ENCODE peak calls at places on chromosomes 12 and 14, in eight cellular contexts. G, N, S, F, J, A, P and T are unnamed samples.

GRCh38 chr12:116693259-116694227 is 44.3 kb downstream of the SPRING1 start:
- DNase-seq in A (no peak), P (no peak), F (no peak), G (peak; percentile 71), S (no peak), N (no peak), J (no peak), T (peak; percentile 28)

GRCh38 chr12:127716181-127716580 is 550.8 kb upstream of the TMEM132C start:
- DNase-seq in G (no peak), P (no peak), F (no peak), A (no peak), J (no peak), N (no peak), S (no peak), T (no peak)

GRCh38 chr12:96240656-96241055 is 46.5 kb downstream of the ELK3 start:
- DNase-seq in F (no peak), N (no peak), S (no peak), G (no peak), P (peak; percentile 33), A (no peak), J (no peak), T (peak; percentile 57)

GRCh38 chr14:76741074-76741473 is 20.2 kb upstream of the VASH1 start:
- DNase-seq in J (no peak), N (no peak), A (no peak), P (no peak), F (no peak), G (no peak), S (no peak), T (no peak)

GRCh38 chr12:51395283-51396230 is 4.4 kb upstream of the GALNT6 start:
- DNase-seq in F (no peak), A (no peak), S (no peak), J (no peak), G (no peak), P (no peak), N (peak; percentile 68), T (peak; percentile 52)

GRCh38 chr12:94322346-94322745 is 137.3 kb downstream of the CEP83 start:
- DNase-seq in A (no peak), P (no peak), N (no peak), S (no peak), J (no peak), F (no peak), G (no peak), T (no peak)

GRCh38 chr12:78209851-78210493 is 379.3 kb downstream of the NAV3 start:
- DNase-seq in N (no peak), S (no peak), A (peak; percentile 15), P (peak; percentile 66), F (no peak), J (peak; percentile 81), G (peak; percentile 62), T (no peak)

GRCh38 chr14:85301506-85301905 is 228.4 kb upstream of the FLRT2 start:
- DNase-seq in A (no peak), F (no peak), N (no peak), J (no peak), G (no peak), S (no peak), P (no peak), T (no peak)

GRCh38 chr12:26158078-26158764 is 33.4 kb upstream of the BHLHE41 start:
- DNase-seq in N (peak; percentile 13), P (no peak), J (no peak), G (no peak), F (peak; percentile 45), A (no peak), S (no peak), T (no peak)

GRCh38 chr12:53751336-53752191 is at the start of gene CISTR:
- DNase-seq in P (no peak), A (no peak), N (peak; percentile 81), F (no peak), J (peak; percentile 56), G (peak; percentile 91), S (no peak), T (peak; percentile 66)

GRCh38 chr12:26046886-26047285 is 78.0 kb downstream of the BHLHE41 start:
- DNase-seq in J (no peak), A (no peak), S (no peak), P (no peak), N (no peak), F (no peak), G (no peak), T (no peak)